ENCODE peak calls at places on chromosomes 7 and 10, in ten cellular contexts. E, P, R, Z, I, C, U, B, J and V are unnamed samples. For H3K4me1, the result is how much of the 10 kb centered on the place peaks cover.

GRCh38 chr7:41315764-41316163 is 387.1 kb downstream of the INHBA start:
- DNase-seq in B (peak), J (no peak), P (no peak), Z (no peak), E (no peak), C (no peak), U (no peak), R (no peak), I (no peak), V (no peak)

GRCh38 chr7:46145412-46145811 is 224.3 kb upstream of the IGFBP3 start:
- DNase-seq in U (peak), J (peak), E (peak), I (no peak), R (peak), C (no peak), Z (peak), B (no peak), P (no peak), V (peak)

GRCh38 chr7:128974241-128974934 is 36.7 kb downstream of the IRF5 start:
- DNase-seq in B (no peak), P (no peak), J (no peak), I (no peak), Z (no peak), E (peak), C (no peak), R (no peak), U (no peak), V (no peak)

GRCh38 chr7:80940539-80941205 is 21.8 kb upstream of the SEMA3C start:
- DNase-seq in C (no peak), Z (peak), J (peak), E (peak), I (no peak), P (no peak), R (peak), B (no peak), U (no peak), V (no peak)

GRCh38 chr10:119396709-119397071 is 145.8 kb downstream of the RGS10 start:
- DNase-seq in J (no peak), R (no peak), I (no peak), E (no peak), Z (no peak), B (no peak), U (no peak), C (no peak), P (no peak), V (no peak)

GRCh38 chr7:115410972-115411686 is 489.2 kb downstream of the MDFIC start:
- DNase-seq in P (no peak), B (no peak), U (no peak), E (no peak), J (no peak), I (no peak), Z (no peak), C (no peak), R (no peak), V (no peak)

GRCh38 chr7:16619979-16620408 is 25.6 kb downstream of the ANKMY2 start:
- DNase-seq in U (no peak), J (no peak), C (no peak), P (no peak), B (no peak), Z (peak), I (no peak), R (no peak), E (no peak), V (no peak)

GRCh38 chr7:30463400-30464145 is 15.0 kb downstream of the NOD1 start:
- DNase-seq in U (no peak), P (no peak), J (no peak), I (no peak), B (no peak), Z (no peak), R (no peak), E (peak), C (no peak), V (no peak)

GRCh38 chr7:149682038-149682437 is 91.3 kb downstream of the ZNF467 start:
- DNase-seq in B (no peak), E (no peak), Z (no peak), J (no peak), I (no peak), C (no peak), U (no peak), R (no peak), P (no peak), V (no peak)

GRCh38 chr7:78279035-78279434 is 480.5 kb downstream of the PHTF2 start:
- DNase-seq in B (no peak), R (peak), P (no peak), Z (peak), J (peak), E (peak), U (no peak), I (no peak), C (no peak), V (peak)

GRCh38 chr10:35212856-35213255 is 86.2 kb downstream of the CREM start:
- DNase-seq in R (no peak), I (no peak), U (no peak), E (no peak), Z (no peak), B (peak), P (no peak), J (no peak), C (no peak), V (peak)

GRCh38 chr7:7156663-7157062 is 25.7 kb upstream of the C1GALT1 start:
- DNase-seq in J (no peak), U (no peak), E (no peak), I (no peak), C (no peak), B (no peak), R (peak), Z (no peak), P (no peak), V (no peak)

GRCh38 chr10:94546616-94547175 is 1.1 kb downstream of the HELLS start:
- DNase-seq in J (peak), P (no peak), Z (peak), B (no peak), I (no peak), E (peak), C (peak), R (peak), U (no peak), V (no peak)

GRCh38 chr7:106542550-106543220 is 118.3 kb downstream of the CCDC71L start:
- DNase-seq in C (peak), I (no peak), Z (peak), R (peak), U (peak), B (peak), E (peak), P (no peak), J (peak), V (peak)

GRCh38 chr10:77531441-77532001 is 106.1 kb downstream of the KCNMA1 start:
- DNase-seq in E (peak), U (no peak), R (peak), J (peak), C (no peak), I (peak), P (no peak), B (no peak), Z (peak), V (peak)

GRCh38 chr7:138354066-138354465 is 106.0 kb upstream of the TRIM24 start:
- DNase-seq in Z (no peak), C (no peak), U (no peak), B (no peak), R (no peak), J (no peak), I (no peak), E (no peak), P (no peak), V (no peak)

GRCh38 chr7:82109288-82109687 is 334.3 kb downstream of the CACNA2D1 start:
- DNase-seq in Z (peak), I (no peak), E (peak), J (peak), C (no peak), B (no peak), U (no peak), R (peak), P (no peak), V (no peak)

GRCh38 chr10:59324597-59324996 is 37.8 kb downstream of the FAM13C start:
- DNase-seq in C (no peak), J (peak), R (no peak), I (no peak), U (no peak), P (no peak), Z (peak), B (no peak), E (no peak), V (no peak)

GRCh38 chr10:80552151-80552646 is 14.5 kb downstream of the SH2D4B start:
- DNase-seq in B (peak), I (no peak), U (no peak), C (peak), J (no peak), Z (no peak), P (no peak), E (peak), R (no peak), V (peak)

GRCh38 chr7:936131-937054 is 18.1 kb downstream of the ADAP1 start:
- DNase-seq in U (no peak), B (peak), P (no peak), C (no peak), J (peak), Z (peak), I (peak), R (peak), E (no peak), V (no peak)

GRCh38 chr10:114681542-114681941 is 23.5 kb upstream of the ABLIM1 start:
- DNase-seq in P (no peak), I (no peak), C (no peak), E (no peak), B (no peak), R (no peak), J (peak), Z (no peak), U (no peak), V (peak)

GRCh38 chr7:150753826-150754603 is 16.8 kb downstream of the GIMAP5 start:
- DNase-seq in C (no peak), U (no peak), E (peak), Z (no peak), J (no peak), P (no peak), R (peak), B (no peak), I (no peak), V (no peak)

GRCh38 chr10:3747984-3748383 is 37.0 kb downstream of the KLF6 start:
- DNase-seq in U (no peak), R (no peak), C (no peak), E (peak), B (no peak), J (no peak), P (no peak), I (no peak), Z (no peak), V (no peak)

GRCh38 chr7:23691320-23691719 is 11.3 kb downstream of the FAM221A start:
- DNase-seq in C (no peak), U (no peak), J (no peak), E (no peak), P (no peak), B (no peak), Z (no peak), I (no peak), R (no peak), V (no peak)

GRCh38 chr10:119517235-119518141 is 25.0 kb downstream of the RGS10 start:
- DNase-seq in B (peak), I (no peak), Z (no peak), P (no peak), J (peak), U (no peak), R (peak), C (no peak), E (peak), V (peak)

GRCh38 chr10:58952162-58952561 is 224.3 kb upstream of the PHYHIPL start:
- DNase-seq in C (no peak), B (no peak), U (no peak), R (peak), I (no peak), E (peak), P (no peak), Z (no peak), J (no peak), V (no peak)

GRCh38 chr7:150404785-150405583 is 25.9 kb downstream of the ZNF775 start:
- DNase-seq in J (peak), Z (peak), I (peak), P (peak), R (peak), U (peak), E (peak), B (peak), C (peak), V (peak)

GRCh38 chr10:46283217-46283944 is 3.4 kb upstream of the ANTXRL start:
- DNase-seq in P (no peak), I (no peak), B (peak), U (no peak), Z (no peak), E (no peak), J (no peak), R (no peak), C (no peak), V (no peak)

GRCh38 chr7:123872908-123873307 is 27.9 kb downstream of the HYAL4 start:
- DNase-seq in R (no peak), B (no peak), U (no peak), E (no peak), C (no peak), P (no peak), Z (no peak), I (no peak), J (no peak), V (no peak)

GRCh38 chr7:123867220-123867619 is 22.3 kb downstream of the HYAL4 start:
- DNase-seq in P (no peak), U (no peak), E (peak), R (peak), B (no peak), Z (peak), C (no peak), J (peak), I (no peak), V (no peak)

GRCh38 chr7:123876557-123877256 is 31.7 kb downstream of the HYAL4 start:
- DNase-seq in C (no peak), Z (no peak), J (no peak), E (no peak), B (no peak), R (no peak), U (no peak), P (no peak), I (no peak), V (no peak)

DNA sequence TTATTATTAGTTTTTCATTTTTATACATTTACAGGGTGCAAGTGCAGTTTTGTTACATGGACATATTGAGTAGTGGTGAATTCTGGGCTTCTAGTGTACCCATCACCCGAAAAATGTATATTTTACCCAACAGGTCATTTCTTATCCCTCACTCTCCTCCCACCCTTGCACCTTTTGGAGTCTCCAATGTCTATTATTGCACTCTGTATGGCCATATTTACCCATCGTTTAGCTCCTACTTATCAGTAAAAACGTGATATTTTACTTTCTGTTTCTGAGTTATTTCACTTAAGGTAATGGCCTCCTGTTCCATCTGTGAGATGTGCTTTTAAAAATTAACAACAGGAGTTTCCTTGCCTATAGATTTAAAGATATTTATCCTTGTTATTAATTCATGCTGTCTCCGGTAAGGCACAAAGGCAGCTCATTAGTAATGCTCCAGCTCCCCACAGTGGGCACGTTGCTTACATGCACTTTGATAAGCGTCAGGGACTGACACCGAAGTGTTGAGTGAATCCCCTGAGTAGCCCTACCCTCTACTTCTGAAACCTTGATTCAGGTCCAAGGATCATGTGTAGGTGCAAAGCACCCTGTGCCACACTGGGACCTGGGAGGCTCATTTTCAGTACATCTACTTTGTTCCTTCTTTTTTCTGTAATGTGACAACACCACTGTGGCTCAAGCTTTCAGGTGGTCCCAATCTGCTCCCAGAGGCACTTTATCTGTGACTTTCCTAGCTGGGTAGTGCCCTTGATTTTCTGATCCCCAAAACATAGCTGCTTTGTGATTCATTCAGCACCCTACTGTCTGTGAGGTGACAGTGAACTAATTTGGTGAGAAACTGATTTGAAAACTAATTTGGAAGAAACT is 27.3 kb downstream of the HYAL4 start:
- DNase-seq in P (peak), R (peak), Z (peak), J (peak), E (peak), I (no peak), U (peak), B (peak), C (peak), V (no peak)
- H3K4me3 ChIP-seq in P (no peak), R (no peak), Z (no peak), J (no peak), E (no peak), I (no peak), U (no peak), B (no peak), C (no peak), V (no peak)

GRCh38 chr7:158816995-158817394 is 12.3 kb downstream of the ESYT2 start:
- DNase-seq in U (no peak), P (peak), E (no peak), J (no peak), Z (no peak), B (peak), I (no peak), R (no peak), C (peak), V (no peak)

GRCh38 chr7:158816271-158816670 is 13.0 kb downstream of the ESYT2 start:
- DNase-seq in C (no peak), I (no peak), Z (no peak), U (no peak), E (peak), B (no peak), J (peak), P (no peak), R (peak), V (no peak)

GRCh38 chr7:158819571-158820203 is 9.6 kb downstream of the ESYT2 start:
- DNase-seq in U (no peak), I (no peak), C (no peak), Z (peak), B (no peak), J (peak), P (no peak), R (peak), E (peak), V (no peak)

GRCh38 chr7:158820656-158821055 is 8.7 kb downstream of the ESYT2 start:
- DNase-seq in C (no peak), J (peak), B (no peak), P (no peak), E (no peak), I (no peak), R (peak), U (no peak), Z (peak), V (no peak)

GRCh38 chr7:158818325-158819213 is 10.7 kb downstream of the ESYT2 start:
- DNase-seq in J (peak), C (peak), Z (peak), P (peak), U (peak), B (peak), I (peak), R (peak), E (peak), V (peak)
- H3K4me1 ChIP-seq in J (under half), C (under half), Z (under half), P (under half), U (under half), B (under half), I (under half), R (half or more), E (under half), V (under half)

DNA sequence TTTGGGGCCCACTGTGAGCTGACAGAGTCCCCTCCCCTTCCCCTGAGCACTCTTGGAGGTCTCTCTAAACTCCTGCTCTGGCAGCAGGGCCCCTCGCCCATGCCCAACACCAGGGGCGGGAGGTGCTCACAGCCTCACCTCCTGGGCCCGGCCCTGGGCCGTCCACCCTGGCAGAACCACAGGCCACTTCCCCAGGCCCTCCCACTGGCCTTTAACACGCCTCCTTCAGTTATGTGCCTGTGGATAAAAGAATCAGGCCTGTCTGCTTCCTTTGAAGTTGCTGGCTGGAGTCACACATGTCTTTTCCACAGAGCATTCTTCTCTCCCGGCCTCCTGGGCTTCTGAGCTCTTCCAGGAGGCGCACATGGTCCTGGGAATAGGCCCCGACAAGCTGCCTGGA is 10.2 kb downstream of the MYL10 start:
- DNase-seq in E (no peak), Z (no peak), J (no peak), B (no peak), P (no peak), U (no peak), R (no peak), C (no peak), I (peak), V (no peak)
- H3K27ac ChIP-seq in E (no peak), Z (no peak), J (no peak), B (no peak), P (no peak), U (no peak), R (no peak), C (no peak), I (no peak), V (no peak)

GRCh38 chr7:20795881-20796280 is 9.2 kb upstream of the SP8 start:
- DNase-seq in U (no peak), I (no peak), E (no peak), B (no peak), R (no peak), Z (no peak), C (no peak), P (no peak), J (no peak), V (no peak)

GRCh38 chr7:20795361-20795760 is 8.7 kb upstream of the SP8 start:
- DNase-seq in R (no peak), I (no peak), P (no peak), C (no peak), B (no peak), Z (no peak), J (no peak), E (no peak), U (no peak), V (no peak)

GRCh38 chr7:20793258-20793657 is 6.6 kb upstream of the SP8 start:
- DNase-seq in J (no peak), P (no peak), U (no peak), B (no peak), E (no peak), I (no peak), Z (no peak), C (no peak), R (no peak), V (no peak)

GRCh38 chr7:20794676-20795075 is 8.0 kb upstream of the SP8 start:
- DNase-seq in E (no peak), P (no peak), I (no peak), C (no peak), R (no peak), B (no peak), Z (no peak), J (no peak), U (no peak), V (no peak)

GRCh38 chr7:20793686-20794394 is 7.2 kb upstream of the SP8 start:
- DNase-seq in I (no peak), P (no peak), R (no peak), J (no peak), U (no peak), B (no peak), C (no peak), E (no peak), Z (no peak), V (no peak)
- H3K4me3 ChIP-seq in I (no peak), P (no peak), R (no peak), J (no peak), U (no peak), B (no peak), C (no peak), E (no peak), Z (no peak), V (no peak)

GRCh38 chr10:132321726-132322125 is 10.3 kb upstream of the LRRC27 start:
- DNase-seq in I (no peak), E (no peak), U (no peak), J (no peak), Z (no peak), B (no peak), P (no peak), R (no peak), C (no peak), V (no peak)

GRCh38 chr10:132319853-132320669 is 11.9 kb upstream of the LRRC27 start:
- DNase-seq in C (no peak), E (peak), I (no peak), R (peak), J (peak), U (peak), B (no peak), P (no peak), Z (peak), V (peak)

GRCh38 chr10:132325969-132326889 is 5.8 kb upstream of the LRRC27 start:
- DNase-seq in U (no peak), C (no peak), P (no peak), B (no peak), R (peak), I (no peak), Z (no peak), E (no peak), J (no peak), V (no peak)

GRCh38 chr10:132320776-132321469 is 11.1 kb upstream of the LRRC27 start:
- DNase-seq in P (no peak), I (no peak), J (no peak), Z (no peak), B (no peak), C (no peak), R (no peak), U (no peak), E (no peak), V (no peak)

GRCh38 chr10:132322621-132323048 is 9.4 kb upstream of the LRRC27 start:
- DNase-seq in U (no peak), R (peak), B (no peak), I (no peak), E (peak), J (peak), P (no peak), C (no peak), Z (peak), V (no peak)
- H3K4me1 ChIP-seq in U (under half), R (under half), B (under half), I (under half), E (under half), J (under half), P (under half), C (under half), Z (under half), V (under half)